ENCODE peak calls at places on chromosomes 12 and 14, in ten cellular contexts. One of them, this sample, is unnamed. For H3K27me3 and H3K36me3, the result is how much of the 10 kb centered on the place peaks cover.

GRCh38 chr14:72615511-72616121 is 278.3 kb downstream of the DPF3 start:
- DNase-seq in mesenchymal stem cell: peak
- DNase-seq in neural progenitor cell: no peak
- DNase-seq in astrocyte: peak
- DNase-seq in heart left ventricle: no peak
- DNase-seq in left lung: no peak
- DNase-seq in H1: no peak
- DNase-seq in lower lobe of right lung: no peak
- DNase-seq in testis: no peak
- DNase-seq in right lobe of liver: no peak
- DNase-seq in this sample: no peak

GRCh38 chr14:91417134-91417982 is at the start of gene CCDC88C:
- DNase-seq in mesenchymal stem cell: no peak
- DNase-seq in neural progenitor cell: peak
- DNase-seq in astrocyte: no peak
- DNase-seq in heart left ventricle: peak
- DNase-seq in left lung: peak
- DNase-seq in H1: no peak
- DNase-seq in lower lobe of right lung: peak
- DNase-seq in testis: peak
- DNase-seq in right lobe of liver: peak
- DNase-seq in this sample: peak

GRCh38 chr14:87643005-87643404 is 350.0 kb downstream of the GALC start:
- DNase-seq in mesenchymal stem cell: peak
- DNase-seq in neural progenitor cell: no peak
- DNase-seq in astrocyte: no peak
- DNase-seq in heart left ventricle: no peak
- DNase-seq in left lung: no peak
- DNase-seq in H1: no peak
- DNase-seq in lower lobe of right lung: no peak
- DNase-seq in testis: peak
- DNase-seq in right lobe of liver: no peak
- DNase-seq in this sample: no peak

GRCh38 chr14:89625208-89625987 is 208.4 kb upstream of the FOXN3 start:
- DNase-seq in mesenchymal stem cell: no peak
- DNase-seq in neural progenitor cell: peak
- DNase-seq in astrocyte: peak
- DNase-seq in heart left ventricle: peak
- DNase-seq in left lung: no peak
- DNase-seq in H1: no peak
- DNase-seq in lower lobe of right lung: no peak
- DNase-seq in testis: peak
- DNase-seq in right lobe of liver: no peak
- DNase-seq in this sample: no peak

GRCh38 chr12:31715283-31715825 is 13.5 kb downstream of the AMN1 start:
- DNase-seq in mesenchymal stem cell: peak
- DNase-seq in neural progenitor cell: no peak
- DNase-seq in astrocyte: peak
- DNase-seq in heart left ventricle: no peak
- DNase-seq in left lung: no peak
- DNase-seq in H1: no peak
- DNase-seq in lower lobe of right lung: no peak
- DNase-seq in testis: no peak
- DNase-seq in right lobe of liver: no peak
- DNase-seq in this sample: no peak

GRCh38 chr12:89253483-89253882 is 98.8 kb downstream of the DUSP6 start:
- DNase-seq in mesenchymal stem cell: no peak
- DNase-seq in neural progenitor cell: no peak
- DNase-seq in astrocyte: no peak
- DNase-seq in heart left ventricle: no peak
- DNase-seq in left lung: no peak
- DNase-seq in H1: no peak
- DNase-seq in lower lobe of right lung: no peak
- DNase-seq in testis: no peak
- DNase-seq in right lobe of liver: no peak
- DNase-seq in this sample: no peak

GRCh38 chr12:2582631-2583616 is 211.8 kb upstream of the FKBP4 start:
- DNase-seq in mesenchymal stem cell: peak
- DNase-seq in neural progenitor cell: peak
- DNase-seq in astrocyte: peak
- DNase-seq in heart left ventricle: peak
- DNase-seq in left lung: peak
- DNase-seq in H1: peak
- DNase-seq in lower lobe of right lung: peak
- DNase-seq in testis: peak
- DNase-seq in right lobe of liver: peak
- DNase-seq in this sample: no peak

GRCh38 chr12:124500232-124501079 is 67.0 kb downstream of the NCOR2 start:
- DNase-seq in mesenchymal stem cell: peak
- DNase-seq in neural progenitor cell: peak
- DNase-seq in astrocyte: peak
- DNase-seq in heart left ventricle: no peak
- DNase-seq in left lung: no peak
- DNase-seq in H1: peak
- DNase-seq in lower lobe of right lung: peak
- DNase-seq in testis: no peak
- DNase-seq in right lobe of liver: no peak
- DNase-seq in this sample: no peak

GRCh38 chr12:6956332-6956727 is 5.2 kb downstream of the PTPN6 start:
- DNase-seq in mesenchymal stem cell: no peak
- DNase-seq in neural progenitor cell: no peak
- DNase-seq in astrocyte: no peak
- DNase-seq in heart left ventricle: no peak
- DNase-seq in left lung: no peak
- DNase-seq in H1: no peak
- DNase-seq in lower lobe of right lung: no peak
- DNase-seq in testis: no peak
- DNase-seq in right lobe of liver: peak
- DNase-seq in this sample: no peak
- H3K27ac ChIP-seq in mesenchymal stem cell: no peak
- H3K27ac ChIP-seq in neural progenitor cell: no peak
- H3K27ac ChIP-seq in astrocyte: no peak
- H3K27ac ChIP-seq in heart left ventricle: no peak
- H3K27ac ChIP-seq in left lung: peak
- H3K27ac ChIP-seq in H1: no peak
- H3K27ac ChIP-seq in lower lobe of right lung: peak
- H3K27ac ChIP-seq in testis: no peak
- H3K27ac ChIP-seq in right lobe of liver: no peak
- H3K27ac ChIP-seq in this sample: peak

GRCh38 chr12:122042910-122043309 is 21.2 kb downstream of the BCL7A start:
- DNase-seq in mesenchymal stem cell: no peak
- DNase-seq in neural progenitor cell: no peak
- DNase-seq in astrocyte: no peak
- DNase-seq in heart left ventricle: no peak
- DNase-seq in left lung: no peak
- DNase-seq in H1: no peak
- DNase-seq in lower lobe of right lung: no peak
- DNase-seq in testis: no peak
- DNase-seq in right lobe of liver: no peak
- DNase-seq in this sample: no peak
- H3K27me3 ChIP-seq in mesenchymal stem cell: under half
- H3K27me3 ChIP-seq in neural progenitor cell: under half
- H3K27me3 ChIP-seq in astrocyte: under half
- H3K27me3 ChIP-seq in heart left ventricle: under half
- H3K27me3 ChIP-seq in left lung: under half
- H3K27me3 ChIP-seq in H1: under half
- H3K27me3 ChIP-seq in lower lobe of right lung: under half
- H3K27me3 ChIP-seq in testis: under half
- H3K27me3 ChIP-seq in right lobe of liver: under half
- H3K27me3 ChIP-seq in this sample: under half

GRCh38 chr14:52873694-52874093 is 77.2 kb downstream of the FERMT2 start:
- DNase-seq in mesenchymal stem cell: peak
- DNase-seq in neural progenitor cell: no peak
- DNase-seq in astrocyte: no peak
- DNase-seq in heart left ventricle: no peak
- DNase-seq in left lung: no peak
- DNase-seq in H1: no peak
- DNase-seq in lower lobe of right lung: no peak
- DNase-seq in testis: no peak
- DNase-seq in right lobe of liver: no peak
- DNase-seq in this sample: no peak

GRCh38 chr14:52874389-52874788 is 76.5 kb downstream of the FERMT2 start:
- DNase-seq in mesenchymal stem cell: no peak
- DNase-seq in neural progenitor cell: no peak
- DNase-seq in astrocyte: no peak
- DNase-seq in heart left ventricle: no peak
- DNase-seq in left lung: no peak
- DNase-seq in H1: no peak
- DNase-seq in lower lobe of right lung: no peak
- DNase-seq in testis: no peak
- DNase-seq in right lobe of liver: no peak
- DNase-seq in this sample: no peak

GRCh38 chr14:52873096-52873495 is 77.8 kb downstream of the FERMT2 start:
- DNase-seq in mesenchymal stem cell: no peak
- DNase-seq in neural progenitor cell: no peak
- DNase-seq in astrocyte: no peak
- DNase-seq in heart left ventricle: no peak
- DNase-seq in left lung: no peak
- DNase-seq in H1: no peak
- DNase-seq in lower lobe of right lung: no peak
- DNase-seq in testis: no peak
- DNase-seq in right lobe of liver: no peak
- DNase-seq in this sample: no peak

GRCh38 chr14:52871606-52872005 is 79.2 kb downstream of the FERMT2 start:
- DNase-seq in mesenchymal stem cell: no peak
- DNase-seq in neural progenitor cell: no peak
- DNase-seq in astrocyte: no peak
- DNase-seq in heart left ventricle: no peak
- DNase-seq in left lung: no peak
- DNase-seq in H1: no peak
- DNase-seq in lower lobe of right lung: no peak
- DNase-seq in testis: no peak
- DNase-seq in right lobe of liver: no peak
- DNase-seq in this sample: no peak

DNA sequence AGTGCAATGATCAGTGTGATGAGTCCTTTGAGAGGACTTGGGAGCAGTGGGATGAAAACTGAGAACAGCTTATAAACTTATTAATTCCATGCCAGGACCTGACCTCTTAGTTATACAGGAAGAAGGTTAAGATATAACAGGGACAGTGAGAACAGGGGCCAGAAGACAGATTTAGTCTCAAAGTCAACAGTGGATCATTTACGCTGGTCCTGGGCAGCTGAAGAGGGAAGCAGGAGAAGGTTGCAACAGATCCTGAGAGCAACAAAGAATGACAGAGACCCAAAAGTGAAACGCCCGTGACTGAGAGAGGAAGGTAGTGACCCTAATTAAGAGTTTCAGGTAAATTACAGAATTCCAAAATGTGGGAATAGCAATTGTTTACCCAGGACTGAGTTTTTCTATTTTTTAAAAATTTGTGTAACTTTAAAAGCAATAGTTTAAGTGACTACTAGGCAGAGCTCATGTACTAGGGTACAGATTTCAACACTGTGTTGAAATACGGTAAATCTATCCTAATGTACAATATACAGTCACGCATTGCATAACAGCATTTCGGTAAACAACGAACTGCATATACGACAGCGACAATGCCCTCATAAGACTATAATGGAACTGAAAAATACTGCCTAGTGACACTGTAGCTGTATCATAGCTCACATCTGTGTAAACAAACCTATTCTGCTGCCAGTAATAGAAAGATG is 77.7 kb upstream of the GNPNAT1 start:
- DNase-seq in mesenchymal stem cell: no peak
- DNase-seq in neural progenitor cell: no peak
- DNase-seq in astrocyte: no peak
- DNase-seq in heart left ventricle: no peak
- DNase-seq in left lung: no peak
- DNase-seq in H1: no peak
- DNase-seq in lower lobe of right lung: no peak
- DNase-seq in testis: no peak
- DNase-seq in right lobe of liver: no peak
- DNase-seq in this sample: no peak
- H3K36me3 ChIP-seq in mesenchymal stem cell: under half
- H3K36me3 ChIP-seq in neural progenitor cell: under half
- H3K36me3 ChIP-seq in astrocyte: half or more
- H3K36me3 ChIP-seq in heart left ventricle: half or more
- H3K36me3 ChIP-seq in left lung: half or more
- H3K36me3 ChIP-seq in H1: half or more
- H3K36me3 ChIP-seq in lower lobe of right lung: half or more
- H3K36me3 ChIP-seq in testis: under half
- H3K36me3 ChIP-seq in right lobe of liver: under half
- H3K36me3 ChIP-seq in this sample: under half

GRCh38 chr12:55068416-55069010 is 48.7 kb downstream of the NEUROD4 start:
- DNase-seq in mesenchymal stem cell: peak
- DNase-seq in neural progenitor cell: peak
- DNase-seq in astrocyte: peak
- DNase-seq in heart left ventricle: no peak
- DNase-seq in left lung: no peak
- DNase-seq in H1: no peak
- DNase-seq in lower lobe of right lung: no peak
- DNase-seq in testis: peak
- DNase-seq in right lobe of liver: no peak
- DNase-seq in this sample: no peak

GRCh38 chr12:55074771-55075170 is 51.4 kb upstream of the OR9K2 start:
- DNase-seq in mesenchymal stem cell: no peak
- DNase-seq in neural progenitor cell: no peak
- DNase-seq in astrocyte: no peak
- DNase-seq in heart left ventricle: no peak
- DNase-seq in left lung: no peak
- DNase-seq in H1: no peak
- DNase-seq in lower lobe of right lung: no peak
- DNase-seq in testis: no peak
- DNase-seq in right lobe of liver: no peak
- DNase-seq in this sample: no peak

GRCh38 chr12:55073043-55074022 is 52.9 kb upstream of the OR9K2 start:
- DNase-seq in mesenchymal stem cell: peak
- DNase-seq in neural progenitor cell: peak
- DNase-seq in astrocyte: peak
- DNase-seq in heart left ventricle: peak
- DNase-seq in left lung: peak
- DNase-seq in H1: no peak
- DNase-seq in lower lobe of right lung: peak
- DNase-seq in testis: peak
- DNase-seq in right lobe of liver: peak
- DNase-seq in this sample: peak

GRCh38 chr12:55067701-55068100 is 47.9 kb downstream of the NEUROD4 start:
- DNase-seq in mesenchymal stem cell: no peak
- DNase-seq in neural progenitor cell: peak
- DNase-seq in astrocyte: no peak
- DNase-seq in heart left ventricle: no peak
- DNase-seq in left lung: no peak
- DNase-seq in H1: no peak
- DNase-seq in lower lobe of right lung: no peak
- DNase-seq in testis: no peak
- DNase-seq in right lobe of liver: no peak
- DNase-seq in this sample: no peak

DNA sequence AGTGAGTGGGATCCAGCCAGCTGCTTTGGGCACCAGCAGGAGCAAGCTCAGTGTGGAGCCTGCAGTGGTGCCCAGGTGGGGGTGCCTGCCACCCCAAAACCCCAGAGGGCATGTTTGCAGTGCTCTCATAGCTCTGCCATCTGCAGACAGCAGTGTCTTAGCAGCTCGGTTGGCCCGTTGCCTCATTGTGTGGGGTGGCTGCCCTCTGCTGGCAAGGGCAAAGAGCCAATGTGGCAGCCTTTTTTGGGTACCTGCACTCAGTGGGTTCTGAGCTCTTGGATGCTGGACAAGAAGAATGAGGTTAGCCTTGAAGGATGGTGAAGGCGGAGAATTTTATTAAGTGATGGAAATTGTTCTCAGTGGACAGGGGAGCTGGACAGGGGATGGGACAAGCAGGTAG is 52.3 kb downstream of the NEUROD4 start:
- DNase-seq in mesenchymal stem cell: no peak
- DNase-seq in neural progenitor cell: peak
- DNase-seq in astrocyte: no peak
- DNase-seq in heart left ventricle: peak
- DNase-seq in left lung: peak
- DNase-seq in H1: no peak
- DNase-seq in lower lobe of right lung: peak
- DNase-seq in testis: peak
- DNase-seq in right lobe of liver: peak
- DNase-seq in this sample: peak
- H3K27ac ChIP-seq in mesenchymal stem cell: no peak
- H3K27ac ChIP-seq in neural progenitor cell: no peak
- H3K27ac ChIP-seq in astrocyte: no peak
- H3K27ac ChIP-seq in heart left ventricle: no peak
- H3K27ac ChIP-seq in left lung: no peak
- H3K27ac ChIP-seq in H1: no peak
- H3K27ac ChIP-seq in lower lobe of right lung: no peak
- H3K27ac ChIP-seq in testis: no peak
- H3K27ac ChIP-seq in right lobe of liver: no peak
- H3K27ac ChIP-seq in this sample: no peak